ENCODE peak calls at places on chromosomes 7 and 10, in ten cellular contexts. D is GM23248; O is H7; E is WERI-Rb-1; G is right cardiac atrium; K is GM06990; C is SJSA1; X is heart left ventricle; M is naive thymus-derived CD4-positive, alpha-beta T cell; U is fibroblast of mammary gland. A is an unnamed sample.
A peak's percentile ranks its signal among the peaks of the same experiment; 100 is the strongest.

GRCh38 chr7:30038182-30038980 is 10.2 kb downstream of the PLEKHA8 start:
- DNase-seq in D (peak; percentile 49), O (no peak), E (no peak), G (no peak), K (no peak), C (no peak), X (no peak), M (no peak), U (peak; percentile 82), A (no peak)

GRCh38 chr7:84040365-84040764 is 154.2 kb downstream of the SEMA3A start:
- DNase-seq in D (no peak), O (no peak), E (peak; percentile 9), G (no peak), K (no peak), C (no peak), X (no peak), M (no peak), U (no peak), A (no peak)

GRCh38 chr10:113126506-113127192 is 176.6 kb downstream of the TCF7L2 start:
- DNase-seq in D (peak; percentile 95), O (peak; percentile 87), E (peak; percentile 67), G (peak; percentile 91), K (peak; percentile 34), C (peak; percentile 78), X (peak; percentile 72), M (peak; percentile 43), U (peak; percentile 74), A (peak; percentile 71)

GRCh38 chr7:4960363-4960762 is 1.4 kb upstream of the MMD2 start:
- DNase-seq in D (no peak), O (peak; percentile 58), E (peak; percentile 71), G (no peak), K (no peak), C (no peak), X (no peak), M (no peak), U (no peak), A (peak; percentile 38)

GRCh38 chr7:95996886-95997285 is 224.5 kb downstream of the DYNC1I1 start:
- DNase-seq in D (no peak), O (no peak), E (no peak), G (no peak), K (no peak), C (no peak), X (no peak), M (no peak), U (no peak), A (no peak)

GRCh38 chr7:93115796-93116195 is 2.0 kb downstream of the SAMD9 start:
- DNase-seq in D (peak; percentile 93), O (no peak), E (no peak), G (no peak), K (no peak), C (no peak), X (no peak), M (no peak), U (peak; percentile 75), A (no peak)

GRCh38 chr7:30226593-30227268 is 57.7 kb upstream of the ZNRF2 start:
- DNase-seq in D (no peak), O (peak; percentile 44), E (peak; percentile 77), G (no peak), K (no peak), C (no peak), X (no peak), M (no peak), U (no peak), A (peak; percentile 66)

GRCh38 chr10:114611617-114612016 is 46.5 kb downstream of the ABLIM1 start:
- DNase-seq in D (no peak), O (no peak), E (peak; percentile 62), G (no peak), K (no peak), C (no peak), X (no peak), M (no peak), U (peak; percentile 42), A (no peak)

GRCh38 chr10:52617346-52617745 is 155.2 kb downstream of the MBL2 start:
- DNase-seq in D (peak; percentile 49), O (no peak), E (no peak), G (no peak), K (no peak), C (no peak), X (no peak), M (no peak), U (no peak), A (no peak)

GRCh38 chr7:17136156-17136555 is 162.3 kb upstream of the AHR start:
- DNase-seq in D (no peak), O (no peak), E (no peak), G (no peak), K (no peak), C (no peak), X (no peak), M (no peak), U (no peak), A (no peak)

GRCh38 chr7:17140421-17140820 is 158.0 kb upstream of the AHR start:
- DNase-seq in D (peak; percentile 35), O (no peak), E (no peak), G (no peak), K (no peak), C (no peak), X (no peak), M (no peak), U (no peak), A (no peak)

GRCh38 chr7:17134786-17135185 is 163.7 kb upstream of the AHR start:
- DNase-seq in D (no peak), O (no peak), E (no peak), G (no peak), K (peak; percentile 29), C (no peak), X (no peak), M (no peak), U (no peak), A (no peak)

GRCh38 chr7:17142831-17143541 is 155.5 kb upstream of the AHR start:
- DNase-seq in D (peak; percentile 68), O (no peak), E (no peak), G (no peak), K (no peak), C (no peak), X (no peak), M (no peak), U (peak; percentile 55), A (no peak)

GRCh38 chr7:17139081-17139480 is 159.4 kb upstream of the AHR start:
- DNase-seq in D (no peak), O (no peak), E (no peak), G (no peak), K (no peak), C (no peak), X (no peak), M (peak; percentile 23), U (no peak), A (no peak)
- H3K4me3 ChIP-seq in D (no peak overlapping the region), O (no peak overlapping the region), E (no peak overlapping the region), G (no peak overlapping the region), K (no peak overlapping the region), C (no peak overlapping the region), X (no peak overlapping the region), M (peak overlapping the region; percentile 4), U (no peak overlapping the region), A (no peak overlapping the region)

DNA sequence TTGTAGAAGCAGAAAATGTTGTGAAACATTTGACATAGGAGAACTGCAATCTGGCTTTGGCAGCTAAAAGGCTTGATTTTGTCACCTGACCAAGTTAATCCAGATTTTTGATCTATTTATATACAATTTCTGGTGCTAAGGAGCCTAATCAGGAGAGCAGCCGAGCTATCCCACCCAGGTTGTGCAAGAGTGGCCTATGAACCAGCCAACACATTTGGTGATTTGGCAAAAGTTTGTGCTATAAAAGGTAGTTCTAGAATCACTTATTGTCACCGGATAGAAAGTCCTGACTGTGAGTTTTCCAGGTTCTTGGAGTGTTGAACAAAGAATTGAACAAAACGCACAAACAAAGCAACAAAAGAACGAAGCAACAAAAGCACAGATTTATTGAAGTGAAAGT is 1.4 kb upstream of the SPAM1 start:
- DNase-seq in D (no peak), O (no peak), E (no peak), G (no peak), K (no peak), C (no peak), X (no peak), M (no peak), U (no peak), A (no peak)
- H3K4me3 ChIP-seq in D (no peak overlapping the region), O (no peak overlapping the region), E (no peak overlapping the region), G (no peak overlapping the region), K (no peak overlapping the region), C (no peak overlapping the region), X (no peak overlapping the region), M (no peak overlapping the region), U (no peak overlapping the region), A (no peak overlapping the region)

DNA sequence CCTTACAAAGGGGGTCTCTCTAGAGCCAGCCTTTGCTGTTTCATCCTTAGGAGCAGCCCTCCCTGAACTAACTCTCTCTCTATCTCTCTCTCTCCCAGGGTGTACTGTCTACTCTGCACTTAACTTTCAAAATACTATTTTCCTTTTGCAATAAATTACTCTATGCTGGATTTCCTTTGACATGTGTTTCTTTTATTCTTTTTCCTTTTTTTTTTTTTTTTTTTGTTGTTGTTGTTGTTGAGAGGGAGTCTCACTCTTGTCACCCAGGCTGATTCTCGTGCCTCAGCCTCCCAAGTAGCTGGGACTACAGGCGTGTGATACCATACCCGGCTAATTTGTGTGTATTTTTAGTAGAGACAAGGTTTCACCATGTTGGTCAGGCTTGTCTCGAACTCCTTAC is 1.5 kb upstream of the ZNF3 start:
- DNase-seq in D (no peak), O (peak; percentile 37), E (no peak), G (no peak), K (no peak), C (no peak), X (no peak), M (no peak), U (no peak), A (no peak)
- H3K4me3 ChIP-seq in D (no peak overlapping the region), O (no peak overlapping the region), E (no peak overlapping the region), G (no peak overlapping the region), K (no peak overlapping the region), C (no peak overlapping the region), X (no peak overlapping the region), M (no peak overlapping the region), U (no peak overlapping the region), A (no peak overlapping the region)

DNA sequence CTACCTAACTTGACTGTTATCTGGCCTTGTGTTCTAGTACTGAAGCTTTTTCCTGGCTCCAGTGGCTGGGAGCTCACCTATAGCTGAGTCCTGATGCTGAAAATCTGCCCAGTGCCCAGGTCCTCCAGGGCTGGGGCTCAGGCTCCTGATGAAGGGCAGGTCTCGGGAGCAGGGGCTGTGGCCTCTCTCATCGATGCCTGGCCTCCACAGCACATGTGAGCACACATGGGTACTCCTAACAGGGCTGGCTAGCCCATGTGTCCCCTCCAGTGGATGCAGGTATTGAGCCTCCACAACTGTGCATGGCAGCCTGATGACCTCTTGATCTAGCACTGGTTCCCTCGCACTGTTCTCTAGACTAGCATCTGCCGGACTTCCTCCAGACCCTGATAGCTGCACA is 34.9 kb downstream of the PLAC9 start:
- DNase-seq in D (no peak), O (no peak), E (no peak), G (no peak), K (no peak), C (no peak), X (no peak), M (no peak), U (no peak), A (no peak)
- H3K4me3 ChIP-seq in D (no peak overlapping the region), O (no peak overlapping the region), E (no peak overlapping the region), G (no peak overlapping the region), K (no peak overlapping the region), C (no peak overlapping the region), X (no peak overlapping the region), M (no peak overlapping the region), U (no peak overlapping the region), A (no peak overlapping the region)

A was measured in Peyer's patch.